ENCODE peak calls at places on chromosome X, in seven cellular contexts. One of them, this sample, is unnamed. For H3K4me1, the result is how much of the 10 kb centered on the place peaks cover.

GRCh38 chrX:257681-258289 is 23.4 kb upstream of the PLCXD1 start:
- DNase-seq in HCT116: no peak
- DNase-seq in lung: no peak
- DNase-seq in stomach: no peak
- DNase-seq in mammary epithelial cell: no peak
- DNase-seq in K562: no peak
- DNase-seq in esophagus squamous epithelium: no peak
- DNase-seq in this sample: no peak

GRCh38 chrX:22526339-22526738 is 253.6 kb downstream of the CBLL2 start:
- DNase-seq in HCT116: peak
- DNase-seq in lung: no peak
- DNase-seq in esophagus squamous epithelium: no peak
- DNase-seq in K562: no peak
- DNase-seq in mammary epithelial cell: peak
- DNase-seq in stomach: no peak
- DNase-seq in this sample: no peak

GRCh38 chrX:104659037-104659744 is 93.2 kb downstream of the IL1RAPL2 start:
- DNase-seq in esophagus squamous epithelium: no peak
- DNase-seq in stomach: peak
- DNase-seq in HCT116: no peak
- DNase-seq in mammary epithelial cell: peak
- DNase-seq in K562: no peak
- DNase-seq in lung: peak
- DNase-seq in this sample: no peak

GRCh38 chrX:103376979-103377324 is 614 bp downstream of the BEX3 start:
- DNase-seq in K562: no peak
- DNase-seq in lung: no peak
- DNase-seq in HCT116: no peak
- DNase-seq in mammary epithelial cell: no peak
- DNase-seq in stomach: no peak
- DNase-seq in esophagus squamous epithelium: no peak
- DNase-seq in this sample: no peak

GRCh38 chrX:121260568-121261240 is 213.3 kb downstream of the GLUD2 start:
- DNase-seq in esophagus squamous epithelium: no peak
- DNase-seq in mammary epithelial cell: no peak
- DNase-seq in HCT116: no peak
- DNase-seq in lung: no peak
- DNase-seq in stomach: no peak
- DNase-seq in K562: no peak
- DNase-seq in this sample: no peak

GRCh38 chrX:3066555-3066954 is 25.3 kb downstream of the ARSF start:
- DNase-seq in stomach: no peak
- DNase-seq in lung: no peak
- DNase-seq in mammary epithelial cell: peak
- DNase-seq in HCT116: no peak
- DNase-seq in esophagus squamous epithelium: no peak
- DNase-seq in K562: no peak
- DNase-seq in this sample: no peak

GRCh38 chrX:72554448-72555140 is 18.0 kb downstream of the HDAC8 start:
- DNase-seq in K562: peak
- DNase-seq in mammary epithelial cell: no peak
- DNase-seq in HCT116: peak
- DNase-seq in lung: no peak
- DNase-seq in esophagus squamous epithelium: no peak
- DNase-seq in stomach: no peak
- DNase-seq in this sample: no peak

GRCh38 chrX:47143894-47144625 is 442 bp downstream of the NDUFB11 start:
- DNase-seq in stomach: no peak
- DNase-seq in HCT116: no peak
- DNase-seq in esophagus squamous epithelium: no peak
- DNase-seq in lung: no peak
- DNase-seq in mammary epithelial cell: no peak
- DNase-seq in K562: peak
- DNase-seq in this sample: no peak

GRCh38 chrX:102784550-102784949 is 64.0 kb downstream of the GPRASP3 start:
- DNase-seq in K562: no peak
- DNase-seq in lung: peak
- DNase-seq in HCT116: no peak
- DNase-seq in stomach: no peak
- DNase-seq in mammary epithelial cell: no peak
- DNase-seq in esophagus squamous epithelium: no peak
- DNase-seq in this sample: no peak

GRCh38 chrX:6228720-6229119 is at the start of gene NLGN4X:
- DNase-seq in HCT116: no peak
- DNase-seq in lung: no peak
- DNase-seq in stomach: no peak
- DNase-seq in K562: no peak
- DNase-seq in mammary epithelial cell: no peak
- DNase-seq in esophagus squamous epithelium: no peak
- DNase-seq in this sample: no peak

GRCh38 chrX:74579597-74580209 is 34.7 kb downstream of the RLIM start:
- DNase-seq in K562: no peak
- DNase-seq in mammary epithelial cell: no peak
- DNase-seq in esophagus squamous epithelium: no peak
- DNase-seq in stomach: no peak
- DNase-seq in HCT116: no peak
- DNase-seq in lung: no peak
- DNase-seq in this sample: no peak

GRCh38 chrX:103629295-103630170 is 758 bp downstream of the TCEAL1 start:
- DNase-seq in HCT116: no peak
- DNase-seq in esophagus squamous epithelium: no peak
- DNase-seq in lung: peak
- DNase-seq in stomach: peak
- DNase-seq in mammary epithelial cell: peak
- DNase-seq in K562: peak
- DNase-seq in this sample: peak

GRCh38 chrX:16897445-16897844 is 27.3 kb upstream of the RBBP7 start:
- DNase-seq in lung: no peak
- DNase-seq in HCT116: no peak
- DNase-seq in K562: no peak
- DNase-seq in esophagus squamous epithelium: no peak
- DNase-seq in mammary epithelial cell: no peak
- DNase-seq in stomach: no peak
- DNase-seq in this sample: no peak

GRCh38 chrX:153637121-153638040 is 9.6 kb upstream of the DUSP9 start:
- DNase-seq in stomach: no peak
- DNase-seq in lung: no peak
- DNase-seq in HCT116: no peak
- DNase-seq in mammary epithelial cell: no peak
- DNase-seq in K562: no peak
- DNase-seq in esophagus squamous epithelium: no peak
- DNase-seq in this sample: no peak

GRCh38 chrX:72430405-72430968 is 124.8 kb upstream of the CITED1 start:
- DNase-seq in stomach: no peak
- DNase-seq in mammary epithelial cell: peak
- DNase-seq in lung: no peak
- DNase-seq in esophagus squamous epithelium: no peak
- DNase-seq in K562: no peak
- DNase-seq in HCT116: no peak
- DNase-seq in this sample: no peak

GRCh38 chrX:123036401-123036800 is 147.7 kb upstream of the GRIA3 start:
- DNase-seq in esophagus squamous epithelium: no peak
- DNase-seq in lung: no peak
- DNase-seq in HCT116: no peak
- DNase-seq in stomach: no peak
- DNase-seq in mammary epithelial cell: peak
- DNase-seq in K562: no peak
- DNase-seq in this sample: no peak

GRCh38 chrX:143934542-143934941 is 50.7 kb downstream of the UBE2NL start:
- DNase-seq in mammary epithelial cell: no peak
- DNase-seq in esophagus squamous epithelium: no peak
- DNase-seq in K562: no peak
- DNase-seq in HCT116: no peak
- DNase-seq in stomach: no peak
- DNase-seq in lung: no peak
- DNase-seq in this sample: no peak

DNA sequence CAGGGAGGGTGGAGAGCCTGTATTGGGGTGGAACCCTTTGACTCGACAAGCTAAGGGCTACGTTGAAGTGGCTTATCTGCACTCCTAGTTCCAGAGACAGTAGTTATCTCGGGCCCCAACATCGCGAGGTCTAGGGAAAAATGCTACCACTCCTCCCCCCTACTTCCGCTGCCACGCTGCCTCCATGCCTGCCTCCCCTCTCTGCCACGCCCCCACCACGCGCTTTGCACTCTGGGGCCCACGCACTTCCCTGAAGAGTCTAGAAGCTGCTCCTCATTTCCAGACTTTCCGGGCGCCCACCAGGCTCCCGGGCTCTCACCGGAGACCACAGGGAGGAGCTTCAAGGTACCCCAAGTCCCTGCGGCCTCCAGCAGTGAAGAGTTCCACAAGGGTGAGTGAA is at the start of gene PASD1:
- DNase-seq in stomach: no peak
- DNase-seq in esophagus squamous epithelium: no peak
- DNase-seq in lung: no peak
- DNase-seq in HCT116: no peak
- DNase-seq in K562: peak
- DNase-seq in mammary epithelial cell: no peak
- DNase-seq in this sample: no peak
- H3K27ac ChIP-seq in stomach: no peak
- H3K27ac ChIP-seq in esophagus squamous epithelium: no peak
- H3K27ac ChIP-seq in lung: no peak
- H3K27ac ChIP-seq in HCT116: no peak
- H3K27ac ChIP-seq in K562: no peak
- H3K27ac ChIP-seq in mammary epithelial cell: no peak
- H3K27ac ChIP-seq in this sample: no peak

GRCh38 chrX:154724999-154725756 is 25.7 kb downstream of the GAB3 start:
- DNase-seq in lung: no peak
- DNase-seq in HCT116: no peak
- DNase-seq in stomach: no peak
- DNase-seq in mammary epithelial cell: no peak
- DNase-seq in esophagus squamous epithelium: no peak
- DNase-seq in K562: no peak
- DNase-seq in this sample: no peak
- H3K4me1 ChIP-seq in lung: under half
- H3K4me1 ChIP-seq in HCT116: under half
- H3K4me1 ChIP-seq in stomach: under half
- H3K4me1 ChIP-seq in mammary epithelial cell: under half
- H3K4me1 ChIP-seq in esophagus squamous epithelium: under half
- H3K4me1 ChIP-seq in K562: under half
- H3K4me1 ChIP-seq in this sample: half or more

DNA sequence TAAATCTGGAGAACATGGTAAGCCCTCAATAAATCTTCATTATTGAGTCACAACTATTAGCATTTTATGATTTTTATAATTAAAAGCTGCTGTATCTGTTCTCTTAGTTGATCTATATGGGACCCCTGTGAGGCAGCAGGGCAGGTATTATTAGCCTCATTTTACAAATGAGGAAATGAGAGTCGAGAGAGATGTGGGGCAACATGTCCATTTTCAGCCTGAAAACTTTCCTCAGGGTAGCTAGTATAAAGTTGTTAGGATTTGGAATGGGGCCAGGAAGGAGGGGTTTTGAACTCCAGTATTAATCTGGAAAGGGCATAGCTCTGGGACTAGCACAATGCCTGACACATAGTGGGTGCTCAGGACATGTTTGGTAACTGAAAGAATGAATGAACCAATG is 191.7 kb upstream of the GPC4 start:
- DNase-seq in stomach: no peak
- DNase-seq in K562: no peak
- DNase-seq in esophagus squamous epithelium: no peak
- DNase-seq in mammary epithelial cell: no peak
- DNase-seq in HCT116: no peak
- DNase-seq in lung: no peak
- DNase-seq in this sample: no peak
- H3K27ac ChIP-seq in stomach: no peak
- H3K27ac ChIP-seq in K562: no peak
- H3K27ac ChIP-seq in esophagus squamous epithelium: no peak
- H3K27ac ChIP-seq in mammary epithelial cell: no peak
- H3K27ac ChIP-seq in HCT116: no peak
- H3K27ac ChIP-seq in lung: no peak
- H3K27ac ChIP-seq in this sample: no peak

DNA sequence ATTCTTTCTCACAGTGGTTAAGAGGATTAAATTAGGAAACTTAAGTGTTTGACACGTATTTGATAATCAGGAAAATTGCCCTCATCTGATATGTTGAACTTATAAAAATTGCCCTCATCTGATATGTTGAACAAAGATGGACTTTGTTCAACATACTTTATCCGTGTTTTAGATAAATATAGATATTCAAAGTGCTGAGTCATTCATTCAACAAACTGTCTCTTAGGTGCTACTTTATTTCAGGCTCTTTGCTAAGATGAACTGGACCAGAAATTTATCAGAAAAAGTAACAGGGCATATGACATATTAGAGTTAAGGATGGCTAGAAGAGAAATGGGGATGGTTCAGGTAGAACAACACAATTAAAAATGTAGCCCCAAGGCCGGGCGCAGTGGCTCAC is 81.7 kb downstream of the IL1RAPL1 start:
- DNase-seq in stomach: no peak
- DNase-seq in HCT116: no peak
- DNase-seq in mammary epithelial cell: no peak
- DNase-seq in esophagus squamous epithelium: no peak
- DNase-seq in lung: no peak
- DNase-seq in K562: no peak
- DNase-seq in this sample: no peak
- H3K4me1 ChIP-seq in stomach: under half
- H3K4me1 ChIP-seq in HCT116: under half
- H3K4me1 ChIP-seq in mammary epithelial cell: under half
- H3K4me1 ChIP-seq in esophagus squamous epithelium: under half
- H3K4me1 ChIP-seq in lung: under half
- H3K4me1 ChIP-seq in K562: under half
- H3K4me1 ChIP-seq in this sample: under half

GRCh38 chrX:39756086-39756883 is 341.5 kb downstream of the BCOR start:
- DNase-seq in mammary epithelial cell: no peak
- DNase-seq in HCT116: no peak
- DNase-seq in lung: no peak
- DNase-seq in K562: no peak
- DNase-seq in stomach: no peak
- DNase-seq in esophagus squamous epithelium: no peak
- DNase-seq in this sample: no peak

GRCh38 chrX:39750798-39751197 is 347.0 kb downstream of the BCOR start:
- DNase-seq in mammary epithelial cell: no peak
- DNase-seq in stomach: no peak
- DNase-seq in lung: no peak
- DNase-seq in esophagus squamous epithelium: no peak
- DNase-seq in HCT116: no peak
- DNase-seq in K562: no peak
- DNase-seq in this sample: no peak

GRCh38 chrX:39755152-39756032 is 342.4 kb downstream of the BCOR start:
- DNase-seq in esophagus squamous epithelium: no peak
- DNase-seq in stomach: peak
- DNase-seq in mammary epithelial cell: peak
- DNase-seq in K562: peak
- DNase-seq in lung: peak
- DNase-seq in HCT116: peak
- DNase-seq in this sample: no peak

GRCh38 chrX:39752820-39753219 is 344.9 kb downstream of the BCOR start:
- DNase-seq in K562: no peak
- DNase-seq in mammary epithelial cell: no peak
- DNase-seq in stomach: peak
- DNase-seq in esophagus squamous epithelium: no peak
- DNase-seq in HCT116: no peak
- DNase-seq in lung: no peak
- DNase-seq in this sample: no peak

GRCh38 chrX:39753296-39753996 is 344.3 kb downstream of the BCOR start:
- DNase-seq in lung: no peak
- DNase-seq in K562: peak
- DNase-seq in stomach: peak
- DNase-seq in HCT116: no peak
- DNase-seq in mammary epithelial cell: peak
- DNase-seq in esophagus squamous epithelium: no peak
- DNase-seq in this sample: no peak
- H3K27ac ChIP-seq in lung: no peak
- H3K27ac ChIP-seq in K562: no peak
- H3K27ac ChIP-seq in stomach: no peak
- H3K27ac ChIP-seq in HCT116: no peak
- H3K27ac ChIP-seq in mammary epithelial cell: no peak
- H3K27ac ChIP-seq in esophagus squamous epithelium: no peak
- H3K27ac ChIP-seq in this sample: no peak

This sample was measured in CD4-positive, alpha-beta memory T cell.